ENCODE peak calls at places on chromosomes 11 and 22, in ten cellular contexts. V is right cardiac atrium; N is AG10803; X is naive thymus-derived CD4-positive, alpha-beta T cell; S is stimulated activated naive CD4-positive, alpha-beta T cell treated with Interleukin-2 at 50 U/mL for 16 hours; Q is SJSA1; E is nucleus accumbens; K is Calu3; G is Kasumi-1; C is stimulated activated CD8-positive, alpha-beta memory T cell treated with anti-CD3 and anti-CD28 coated beads, Interleukin-7, amount 100 ng/mL, for 1 hour. M is an unnamed sample.

GRCh38 chr22:28478564-28478963 is 201.1 kb downstream of the TTC28 start:
- DNase-seq in V (no peak), N (no peak), X (no peak), S (no peak), Q (no peak), E (no peak), K (no peak), G (no peak), C (no peak), M (no peak)

GRCh38 chr11:94776351-94777321 is 8.5 kb downstream of the AMOTL1 start:
- DNase-seq in V (peak), N (peak), X (no peak), S (no peak), Q (no peak), E (no peak), K (peak), G (no peak), C (no peak), M (no peak)

GRCh38 chr11:66317322-66317765 is 500 bp upstream of the CD248 start:
- DNase-seq in V (peak), N (peak), X (peak), S (no peak), Q (peak), E (no peak), K (no peak), G (no peak), C (no peak), M (peak)

GRCh38 chr11:68362801-68363379 is 50.5 kb downstream of the LRP5 start:
- DNase-seq in V (no peak), N (no peak), X (no peak), S (no peak), Q (no peak), E (no peak), K (no peak), G (no peak), C (no peak), M (no peak)

GRCh38 chr11:36034572-36035331 is 90.9 kb downstream of the LDLRAD3 start:
- DNase-seq in V (no peak), N (peak), X (no peak), S (no peak), Q (peak), E (no peak), K (no peak), G (no peak), C (no peak), M (no peak)

GRCh38 chr11:29184939-29185890 is 831.6 kb downstream of the KCNA4 start:
- DNase-seq in V (peak), N (peak), X (no peak), S (no peak), Q (peak), E (no peak), K (no peak), G (no peak), C (no peak), M (no peak)

GRCh38 chr11:62245271-62245753 is 3.3 kb downstream of the SCGB1D2 start:
- DNase-seq in V (no peak), N (peak), X (no peak), S (no peak), Q (peak), E (no peak), K (peak), G (peak), C (no peak), M (peak)

GRCh38 chr22:20549232-20549841 is 41.9 kb downstream of the MED15 start:
- DNase-seq in V (no peak), N (no peak), X (peak), S (peak), Q (no peak), E (peak), K (no peak), G (peak), C (no peak), M (no peak)

GRCh38 chr11:57637626-57638004 is 12.1 kb downstream of the YPEL4 start:
- DNase-seq in V (no peak), N (peak), X (no peak), S (no peak), Q (peak), E (no peak), K (no peak), G (no peak), C (no peak), M (no peak)

GRCh38 chr11:3052109-3052479 is 5.1 kb downstream of the CARS1 start:
- DNase-seq in V (no peak), N (no peak), X (no peak), S (no peak), Q (no peak), E (no peak), K (no peak), G (no peak), C (no peak), M (peak)

GRCh38 chr22:38567531-38568245 is 2.3 kb downstream of the DMC1 start:
- DNase-seq in V (no peak), N (peak), X (no peak), S (no peak), Q (no peak), E (no peak), K (no peak), G (no peak), C (no peak), M (no peak)

GRCh38 chr22:23850136-23850611 is 7.5 kb upstream of the SLC2A11 start:
- DNase-seq in V (no peak), N (no peak), X (no peak), S (no peak), Q (no peak), E (no peak), K (peak), G (no peak), C (no peak), M (no peak)

GRCh38 chr11:130295657-130296056 is 19.1 kb downstream of the ZBTB44 start:
- DNase-seq in V (no peak), N (no peak), X (no peak), S (no peak), Q (no peak), E (no peak), K (no peak), G (no peak), C (no peak), M (no peak)

GRCh38 chr11:62242021-62242420 is at the start of gene SCGB1D2:
- DNase-seq in V (peak), N (no peak), X (no peak), S (no peak), Q (no peak), E (no peak), K (peak), G (no peak), C (no peak), M (no peak)

GRCh38 chr22:44207173-44207980 is 26.7 kb downstream of the PARVG start:
- DNase-seq in V (no peak), N (no peak), X (no peak), S (no peak), Q (no peak), E (no peak), K (no peak), G (no peak), C (no peak), M (no peak)

GRCh38 chr11:82405392-82405791 is 328.3 kb downstream of the FAM181B start:
- DNase-seq in V (no peak), N (no peak), X (no peak), S (no peak), Q (no peak), E (no peak), K (no peak), G (no peak), C (no peak), M (no peak)

GRCh38 chr11:26228778-26229177 is 103.2 kb upstream of the ANO3 start:
- DNase-seq in V (no peak), N (no peak), X (no peak), S (no peak), Q (peak), E (no peak), K (no peak), G (no peak), C (no peak), M (no peak)

GRCh38 chr22:43200555-43200954 is 13.6 kb upstream of the TTLL12 start:
- DNase-seq in V (no peak), N (no peak), X (no peak), S (no peak), Q (no peak), E (no peak), K (no peak), G (no peak), C (no peak), M (no peak)

GRCh38 chr22:35399114-35399677 is 744 bp upstream of the MCM5 start:
- DNase-seq in V (no peak), N (no peak), X (no peak), S (no peak), Q (no peak), E (no peak), K (peak), G (no peak), C (no peak), M (peak)

GRCh38 chr11:36774603-36775002 is 176.6 kb upstream of the RAG2 start:
- DNase-seq in V (no peak), N (peak), X (no peak), S (no peak), Q (no peak), E (no peak), K (no peak), G (no peak), C (no peak), M (no peak)

GRCh38 chr22:17772249-17772962 is 1.9 kb downstream of the BID start:
- DNase-seq in V (no peak), N (no peak), X (no peak), S (no peak), Q (no peak), E (no peak), K (peak), G (no peak), C (no peak), M (no peak)

GRCh38 chr11:2928605-2929510 is at the start of gene PHLDA2:
- DNase-seq in V (peak), N (peak), X (peak), S (peak), Q (peak), E (no peak), K (peak), G (no peak), C (no peak), M (no peak)

GRCh38 chr11:13160302-13160701 is 117.3 kb upstream of the BMAL1 start:
- DNase-seq in V (no peak), N (no peak), X (no peak), S (no peak), Q (no peak), E (no peak), K (no peak), G (no peak), C (no peak), M (no peak)

GRCh38 chr11:126082251-126083109 is 19.8 kb upstream of the CDON start:
- DNase-seq in V (no peak), N (no peak), X (no peak), S (no peak), Q (no peak), E (peak), K (no peak), G (no peak), C (no peak), M (peak)

GRCh38 chr11:64629796-64630562 is 39.0 kb downstream of the SLC22A12 start:
- DNase-seq in V (no peak), N (no peak), X (no peak), S (no peak), Q (no peak), E (no peak), K (no peak), G (no peak), C (no peak), M (no peak)

GRCh38 chr11:5992604-5993251 is 5.9 kb upstream of the OR52L1 start:
- DNase-seq in V (no peak), N (peak), X (no peak), S (no peak), Q (no peak), E (no peak), K (peak), G (peak), C (no peak), M (peak)

GRCh38 chr22:45877036-45877380 is 100.0 kb downstream of the WNT7B start:
- DNase-seq in V (no peak), N (no peak), X (no peak), S (no peak), Q (no peak), E (no peak), K (no peak), G (no peak), C (no peak), M (no peak)

GRCh38 chr11:74276581-74276980 is 34.9 kb downstream of the P4HA3 start:
- DNase-seq in V (no peak), N (peak), X (no peak), S (no peak), Q (no peak), E (no peak), K (no peak), G (no peak), C (no peak), M (no peak)